ENCODE peak calls at places on chromosomes 5 and 9, in nine cellular contexts. One of them, this sample, is unnamed.
A peak's percentile ranks its signal among the peaks of the same experiment; 100 is the strongest.

GRCh38 chr5:116938488-116938887 is 363.9 kb upstream of the SEMA6A start:
- DNase-seq in left lung: no peak
- DNase-seq in caudate nucleus: peak; percentile 3
- DNase-seq in PC-9: no peak
- DNase-seq in left ventricle myocardium inferior: no peak
- DNase-seq in SK-N-SH: no peak
- DNase-seq in A673: no peak
- DNase-seq in neuronal stem cell: peak; percentile 32
- DNase-seq in epithelial cell of prostate: no peak
- DNase-seq in this sample: no peak

GRCh38 chr5:168346417-168346816 is 55.0 kb downstream of the WWC1 start:
- DNase-seq in left lung: no peak
- DNase-seq in caudate nucleus: no peak
- DNase-seq in PC-9: peak; percentile 96
- DNase-seq in left ventricle myocardium inferior: no peak
- DNase-seq in SK-N-SH: no peak
- DNase-seq in A673: no peak
- DNase-seq in neuronal stem cell: no peak
- DNase-seq in epithelial cell of prostate: peak; percentile 52
- DNase-seq in this sample: peak; percentile 64

GRCh38 chr5:44331471-44332079 is 57.6 kb downstream of the FGF10 start:
- DNase-seq in left lung: no peak
- DNase-seq in caudate nucleus: no peak
- DNase-seq in PC-9: no peak
- DNase-seq in left ventricle myocardium inferior: no peak
- DNase-seq in SK-N-SH: no peak
- DNase-seq in A673: no peak
- DNase-seq in neuronal stem cell: no peak
- DNase-seq in epithelial cell of prostate: no peak
- DNase-seq in this sample: no peak

GRCh38 chr5:56853710-56854109 is 38.4 kb downstream of the MAP3K1 start:
- DNase-seq in left lung: no peak
- DNase-seq in caudate nucleus: no peak
- DNase-seq in PC-9: no peak
- DNase-seq in left ventricle myocardium inferior: no peak
- DNase-seq in SK-N-SH: no peak
- DNase-seq in A673: no peak
- DNase-seq in neuronal stem cell: no peak
- DNase-seq in epithelial cell of prostate: no peak
- DNase-seq in this sample: no peak

GRCh38 chr5:66848749-66849641 is 252.8 kb downstream of the MAST4 start:
- DNase-seq in left lung: no peak
- DNase-seq in caudate nucleus: no peak
- DNase-seq in PC-9: no peak
- DNase-seq in left ventricle myocardium inferior: no peak
- DNase-seq in SK-N-SH: peak; percentile 52
- DNase-seq in A673: no peak
- DNase-seq in neuronal stem cell: no peak
- DNase-seq in epithelial cell of prostate: no peak
- DNase-seq in this sample: no peak

GRCh38 chr5:139379626-139380449 is 3.3 kb downstream of the SLC23A1 start:
- DNase-seq in left lung: no peak
- DNase-seq in caudate nucleus: no peak
- DNase-seq in PC-9: no peak
- DNase-seq in left ventricle myocardium inferior: no peak
- DNase-seq in SK-N-SH: no peak
- DNase-seq in A673: no peak
- DNase-seq in neuronal stem cell: no peak
- DNase-seq in epithelial cell of prostate: no peak
- DNase-seq in this sample: no peak

GRCh38 chr9:14428781-14429230 is 114.9 kb upstream of the NFIB start:
- DNase-seq in left lung: no peak
- DNase-seq in caudate nucleus: peak; percentile 37
- DNase-seq in PC-9: peak; percentile 37
- DNase-seq in left ventricle myocardium inferior: peak; percentile 67
- DNase-seq in SK-N-SH: peak; percentile 53
- DNase-seq in A673: peak; percentile 77
- DNase-seq in neuronal stem cell: peak; percentile 79
- DNase-seq in epithelial cell of prostate: no peak
- DNase-seq in this sample: peak; percentile 89

GRCh38 chr5:52809884-52810283 is 22.2 kb downstream of the ITGA1 start:
- DNase-seq in left lung: no peak
- DNase-seq in caudate nucleus: no peak
- DNase-seq in PC-9: peak; percentile 78
- DNase-seq in left ventricle myocardium inferior: no peak
- DNase-seq in SK-N-SH: no peak
- DNase-seq in A673: no peak
- DNase-seq in neuronal stem cell: no peak
- DNase-seq in epithelial cell of prostate: peak; percentile 27
- DNase-seq in this sample: no peak

GRCh38 chr9:134626576-134627416 is 14.8 kb upstream of the COL5A1 start:
- DNase-seq in left lung: no peak
- DNase-seq in caudate nucleus: no peak
- DNase-seq in PC-9: no peak
- DNase-seq in left ventricle myocardium inferior: no peak
- DNase-seq in SK-N-SH: no peak
- DNase-seq in A673: peak; percentile 83
- DNase-seq in neuronal stem cell: no peak
- DNase-seq in epithelial cell of prostate: no peak
- DNase-seq in this sample: peak; percentile 58

GRCh38 chr5:172906436-172906835 is 52.8 kb upstream of the RPL26L1 start:
- DNase-seq in left lung: peak; percentile 19
- DNase-seq in caudate nucleus: no peak
- DNase-seq in PC-9: no peak
- DNase-seq in left ventricle myocardium inferior: no peak
- DNase-seq in SK-N-SH: no peak
- DNase-seq in A673: no peak
- DNase-seq in neuronal stem cell: no peak
- DNase-seq in epithelial cell of prostate: no peak
- DNase-seq in this sample: no peak

GRCh38 chr9:101705135-101705661 is 33.2 kb downstream of the GRIN3A start:
- DNase-seq in left lung: peak; percentile 47
- DNase-seq in caudate nucleus: no peak
- DNase-seq in PC-9: no peak
- DNase-seq in left ventricle myocardium inferior: peak; percentile 19
- DNase-seq in SK-N-SH: no peak
- DNase-seq in A673: peak; percentile 13
- DNase-seq in neuronal stem cell: peak; percentile 38
- DNase-seq in epithelial cell of prostate: no peak
- DNase-seq in this sample: peak; percentile 52

GRCh38 chr5:43664641-43665040 is 61.7 kb downstream of the NNT start:
- DNase-seq in left lung: no peak
- DNase-seq in caudate nucleus: no peak
- DNase-seq in PC-9: no peak
- DNase-seq in left ventricle myocardium inferior: no peak
- DNase-seq in SK-N-SH: no peak
- DNase-seq in A673: no peak
- DNase-seq in neuronal stem cell: no peak
- DNase-seq in epithelial cell of prostate: no peak
- DNase-seq in this sample: no peak

GRCh38 chr5:8865686-8866374 is 680.0 kb downstream of the SEMA5A start:
- DNase-seq in left lung: no peak
- DNase-seq in caudate nucleus: no peak
- DNase-seq in PC-9: no peak
- DNase-seq in left ventricle myocardium inferior: no peak
- DNase-seq in SK-N-SH: no peak
- DNase-seq in A673: no peak
- DNase-seq in neuronal stem cell: no peak
- DNase-seq in epithelial cell of prostate: no peak
- DNase-seq in this sample: no peak

GRCh38 chr9:34363619-34364351 is 12.9 kb downstream of the MYORG start:
- DNase-seq in left lung: no peak
- DNase-seq in caudate nucleus: no peak
- DNase-seq in PC-9: no peak
- DNase-seq in left ventricle myocardium inferior: peak; percentile 49
- DNase-seq in SK-N-SH: no peak
- DNase-seq in A673: peak; percentile 96
- DNase-seq in neuronal stem cell: peak; percentile 32
- DNase-seq in epithelial cell of prostate: no peak
- DNase-seq in this sample: no peak

GRCh38 chr5:95261369-95262175 is 23.3 kb downstream of the MCTP1 start:
- DNase-seq in left lung: no peak
- DNase-seq in caudate nucleus: no peak
- DNase-seq in PC-9: no peak
- DNase-seq in left ventricle myocardium inferior: no peak
- DNase-seq in SK-N-SH: no peak
- DNase-seq in A673: peak; percentile 47
- DNase-seq in neuronal stem cell: no peak
- DNase-seq in epithelial cell of prostate: no peak
- DNase-seq in this sample: peak; percentile 37

GRCh38 chr9:101664432-101664831 is 69.7 kb upstream of the PPP3R2 start:
- DNase-seq in left lung: no peak
- DNase-seq in caudate nucleus: no peak
- DNase-seq in PC-9: no peak
- DNase-seq in left ventricle myocardium inferior: no peak
- DNase-seq in SK-N-SH: no peak
- DNase-seq in A673: no peak
- DNase-seq in neuronal stem cell: no peak
- DNase-seq in epithelial cell of prostate: no peak
- DNase-seq in this sample: no peak

GRCh38 chr5:14223372-14223771 is 80.2 kb downstream of the TRIO start:
- DNase-seq in left lung: no peak
- DNase-seq in caudate nucleus: no peak
- DNase-seq in PC-9: no peak
- DNase-seq in left ventricle myocardium inferior: no peak
- DNase-seq in SK-N-SH: no peak
- DNase-seq in A673: no peak
- DNase-seq in neuronal stem cell: no peak
- DNase-seq in epithelial cell of prostate: no peak
- DNase-seq in this sample: no peak

GRCh38 chr9:126361810-126362238 is 35.2 kb downstream of the MVB12B start:
- DNase-seq in left lung: no peak
- DNase-seq in caudate nucleus: no peak
- DNase-seq in PC-9: no peak
- DNase-seq in left ventricle myocardium inferior: no peak
- DNase-seq in SK-N-SH: no peak
- DNase-seq in A673: no peak
- DNase-seq in neuronal stem cell: no peak
- DNase-seq in epithelial cell of prostate: no peak
- DNase-seq in this sample: no peak

GRCh38 chr5:151079838-151080619 is 805 bp downstream of the TNIP1 start:
- DNase-seq in left lung: no peak
- DNase-seq in caudate nucleus: no peak
- DNase-seq in PC-9: peak; percentile 68
- DNase-seq in left ventricle myocardium inferior: no peak
- DNase-seq in SK-N-SH: peak; percentile 52
- DNase-seq in A673: no peak
- DNase-seq in neuronal stem cell: no peak
- DNase-seq in epithelial cell of prostate: no peak
- DNase-seq in this sample: no peak

GRCh38 chr9:85741112-85741874 is 461 bp downstream of the AGTPBP1 start:
- DNase-seq in left lung: peak; percentile 87
- DNase-seq in caudate nucleus: no peak
- DNase-seq in PC-9: no peak
- DNase-seq in left ventricle myocardium inferior: no peak
- DNase-seq in SK-N-SH: peak; percentile 78
- DNase-seq in A673: peak; percentile 56
- DNase-seq in neuronal stem cell: peak; percentile 65
- DNase-seq in epithelial cell of prostate: no peak
- DNase-seq in this sample: peak; percentile 75

GRCh38 chr9:123416171-123416570 is 60.2 kb downstream of the CRB2 start:
- DNase-seq in left lung: peak; percentile 37
- DNase-seq in caudate nucleus: no peak
- DNase-seq in PC-9: no peak
- DNase-seq in left ventricle myocardium inferior: no peak
- DNase-seq in SK-N-SH: no peak
- DNase-seq in A673: no peak
- DNase-seq in neuronal stem cell: no peak
- DNase-seq in epithelial cell of prostate: no peak
- DNase-seq in this sample: no peak
- H3K27ac ChIP-seq in left lung: no peak overlapping the region
- H3K27ac ChIP-seq in caudate nucleus: no peak overlapping the region
- H3K27ac ChIP-seq in PC-9: no peak overlapping the region
- H3K27ac ChIP-seq in left ventricle myocardium inferior: no peak overlapping the region
- H3K27ac ChIP-seq in SK-N-SH: no peak overlapping the region
- H3K27ac ChIP-seq in A673: no peak overlapping the region
- H3K27ac ChIP-seq in neuronal stem cell: no peak overlapping the region
- H3K27ac ChIP-seq in epithelial cell of prostate: no peak overlapping the region
- H3K27ac ChIP-seq in this sample: no peak overlapping the region

GRCh38 chr5:68922172-68922987 is 171.4 kb upstream of the SLC30A5 start:
- DNase-seq in left lung: no peak
- DNase-seq in caudate nucleus: no peak
- DNase-seq in PC-9: no peak
- DNase-seq in left ventricle myocardium inferior: no peak
- DNase-seq in SK-N-SH: no peak
- DNase-seq in A673: no peak
- DNase-seq in neuronal stem cell: no peak
- DNase-seq in epithelial cell of prostate: no peak
- DNase-seq in this sample: no peak
- H3K27ac ChIP-seq in left lung: no peak overlapping the region
- H3K27ac ChIP-seq in caudate nucleus: no peak overlapping the region
- H3K27ac ChIP-seq in PC-9: no peak overlapping the region
- H3K27ac ChIP-seq in left ventricle myocardium inferior: no peak overlapping the region
- H3K27ac ChIP-seq in SK-N-SH: no peak overlapping the region
- H3K27ac ChIP-seq in A673: no peak overlapping the region
- H3K27ac ChIP-seq in neuronal stem cell: no peak overlapping the region
- H3K27ac ChIP-seq in epithelial cell of prostate: no peak overlapping the region
- H3K27ac ChIP-seq in this sample: no peak overlapping the region

DNA sequence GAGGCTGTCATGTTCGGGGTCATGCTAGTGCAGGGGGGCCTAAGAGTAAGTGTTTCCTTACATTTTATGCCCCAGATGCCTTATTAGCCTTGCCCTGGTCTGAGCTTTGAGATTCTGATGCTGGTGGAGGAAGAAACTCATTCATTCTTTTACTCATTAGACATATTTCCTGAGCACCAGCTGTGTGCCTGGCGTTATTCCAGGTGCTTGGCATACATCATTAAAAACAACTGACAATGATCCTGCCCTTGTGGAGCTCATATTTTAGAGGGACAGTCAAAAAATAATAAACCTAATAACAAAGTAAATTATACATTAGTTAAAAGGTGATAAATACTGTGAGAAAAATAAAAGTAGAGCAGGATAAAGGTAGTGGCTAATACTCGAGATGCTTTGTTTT is 138.9 kb upstream of the SGCD start:
- DNase-seq in left lung: no peak
- DNase-seq in caudate nucleus: no peak
- DNase-seq in PC-9: no peak
- DNase-seq in left ventricle myocardium inferior: no peak
- DNase-seq in SK-N-SH: no peak
- DNase-seq in A673: peak; percentile 2
- DNase-seq in neuronal stem cell: no peak
- DNase-seq in epithelial cell of prostate: no peak
- DNase-seq in this sample: no peak
- H3K27ac ChIP-seq in left lung: no peak overlapping the region
- H3K27ac ChIP-seq in caudate nucleus: no peak overlapping the region
- H3K27ac ChIP-seq in PC-9: no peak overlapping the region
- H3K27ac ChIP-seq in left ventricle myocardium inferior: no peak overlapping the region
- H3K27ac ChIP-seq in SK-N-SH: no peak overlapping the region
- H3K27ac ChIP-seq in A673: no peak overlapping the region
- H3K27ac ChIP-seq in neuronal stem cell: no peak overlapping the region
- H3K27ac ChIP-seq in epithelial cell of prostate: no peak overlapping the region
- H3K27ac ChIP-seq in this sample: no peak overlapping the region

DNA sequence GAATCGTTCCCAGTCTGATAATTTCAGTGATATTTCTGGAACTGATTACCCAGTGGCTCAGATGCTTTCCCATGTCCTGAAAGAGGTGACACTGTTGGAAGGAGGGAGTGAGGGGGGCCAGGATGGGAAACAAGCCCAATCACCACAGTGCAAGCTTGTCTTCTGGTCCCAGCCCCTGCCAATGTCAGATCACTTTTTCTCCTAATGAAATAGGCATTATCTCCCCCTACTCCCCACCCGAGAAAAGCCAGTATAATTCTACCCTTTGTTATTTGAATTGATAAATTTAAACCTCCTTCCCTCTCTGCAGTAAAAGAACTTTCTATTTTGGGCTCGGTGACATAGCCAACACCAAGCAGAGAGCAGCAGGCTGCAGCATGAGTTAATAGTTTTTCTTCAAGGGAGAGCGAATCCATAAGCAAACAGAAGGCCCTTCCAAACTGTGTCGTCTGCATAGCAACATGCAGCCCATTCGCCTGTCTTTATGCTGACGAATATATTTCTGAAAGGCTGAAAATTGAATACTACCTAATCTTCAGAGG is 14.6 kb upstream of the PPP2CA start:
- DNase-seq in left lung: no peak
- DNase-seq in caudate nucleus: peak; percentile 55
- DNase-seq in PC-9: no peak
- DNase-seq in left ventricle myocardium inferior: no peak
- DNase-seq in SK-N-SH: peak; percentile 24
- DNase-seq in A673: no peak
- DNase-seq in neuronal stem cell: no peak
- DNase-seq in epithelial cell of prostate: no peak
- DNase-seq in this sample: peak; percentile 72
- H3K27ac ChIP-seq in left lung: peak overlapping the region; percentile 22
- H3K27ac ChIP-seq in caudate nucleus: peak overlapping the region; percentile 84
- H3K27ac ChIP-seq in PC-9: no peak overlapping the region
- H3K27ac ChIP-seq in left ventricle myocardium inferior: peak overlapping the region; percentile 84
- H3K27ac ChIP-seq in SK-N-SH: no peak overlapping the region
- H3K27ac ChIP-seq in A673: no peak overlapping the region
- H3K27ac ChIP-seq in neuronal stem cell: no peak overlapping the region
- H3K27ac ChIP-seq in epithelial cell of prostate: no peak overlapping the region
- H3K27ac ChIP-seq in this sample: peak overlapping the region; percentile 51

This sample was measured in hepatocyte.